ENCODE peak calls at places on chromosomes 7 and 10, in six cellular contexts. A is GM12878, O is GM12892, K is K562, B is HepG2, U is H1. S is an unnamed sample.

GRCh38 chr7:3112499-3113134 is 69.0 kb upstream of the CARD11 start:
- DNase-seq in B (no peak), A (no peak), K (no peak), O (no peak), U (no peak), S (no peak)

GRCh38 chr10:47381427-47382379 is 2.4 kb downstream of the ZNF488 start:
- DNase-seq in B (no peak), A (no peak), O (no peak), K (no peak), U (no peak), S (no peak)

GRCh38 chr10:69898524-69898923 is 96.8 kb downstream of the COL13A1 start:
- DNase-seq in O (no peak), B (no peak), A (no peak), U (no peak), K (no peak), S (no peak)

GRCh38 chr7:46710927-46711326 is 789.9 kb upstream of the IGFBP3 start:
- DNase-seq in B (no peak), K (no peak), O (no peak), A (no peak), U (no peak), S (no peak)

GRCh38 chr10:43265799-43266721 is 805 bp downstream of the RASGEF1A start:
- DNase-seq in A (no peak), U (no peak), O (peak), K (no peak), B (peak), S (peak)

GRCh38 chr10:129079705-129080104 is 387.3 kb upstream of the MGMT start:
- DNase-seq in B (no peak), O (no peak), A (no peak), U (no peak), K (no peak), S (no peak)

GRCh38 chr10:42924484-42924883 is 141.9 kb downstream of the BMS1 start:
- DNase-seq in A (no peak), B (no peak), O (no peak), K (no peak), U (no peak), S (no peak)

GRCh38 chr10:71486465-71487114 is 89.9 kb downstream of the CDH23 start:
- DNase-seq in B (peak), K (peak), O (peak), A (no peak), U (no peak), S (no peak)

GRCh38 chr10:32795598-32796183 is 162.3 kb downstream of the ITGB1 start:
- DNase-seq in O (no peak), U (no peak), K (peak), A (peak), B (peak), S (peak)

GRCh38 chr10:5565671-5566581 is 41.2 kb downstream of the CALML3 start:
- DNase-seq in K (no peak), O (no peak), B (no peak), A (no peak), U (no peak), S (no peak)

GRCh38 chr10:14659626-14660196 is 115.0 kb downstream of the FAM107B start:
- DNase-seq in B (no peak), U (no peak), A (peak), K (no peak), O (peak), S (peak)

GRCh38 chr10:693506-693905 is 4.0 kb upstream of the DIP2C start:
- DNase-seq in U (no peak), B (no peak), O (no peak), K (no peak), A (no peak), S (no peak)

GRCh38 chr10:101939273-101939635 is 95.7 kb upstream of the KCNIP2 start:
- DNase-seq in A (no peak), K (no peak), U (no peak), O (no peak), B (no peak), S (no peak)

GRCh38 chr10:3805227-3805790 is 20.3 kb upstream of the KLF6 start:
- DNase-seq in O (no peak), A (peak), U (no peak), K (peak), B (no peak), S (no peak)

GRCh38 chr10:84424731-84425165 is 96.4 kb downstream of the CCSER2 start:
- DNase-seq in B (peak), K (no peak), O (no peak), A (peak), U (no peak), S (no peak)
- TF ChIP-seq POLR2A in B (no peak), K (no peak), O (no peak), A (no peak), U (no peak), S (no peak)

DNA sequence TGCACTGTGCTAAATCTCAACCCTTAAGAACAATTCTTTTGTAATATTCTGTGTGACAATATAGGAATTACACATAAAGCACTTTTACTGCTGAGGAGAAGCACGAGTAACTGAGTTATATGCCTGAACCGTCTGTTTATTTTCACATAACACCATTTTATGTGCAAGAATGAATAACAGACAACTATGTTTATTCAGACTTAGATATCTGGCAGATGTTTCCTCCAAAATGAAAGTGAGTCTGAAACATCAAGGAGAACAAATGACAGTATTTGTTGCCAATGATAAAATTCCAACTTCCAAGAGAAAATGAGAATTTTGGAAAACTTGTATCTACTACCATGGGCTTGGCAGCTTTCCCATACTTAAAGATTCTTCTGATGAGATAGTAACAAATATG is 51.5 kb downstream of the DNMBP start:
- DNase-seq in B (no peak), U (no peak), O (no peak), A (no peak), K (no peak), S (no peak)
- TF ChIP-seq POLR2AphosphoS5 in B (no peak), U (no peak), O (no peak), A (no peak), K (no peak), S (no peak)

DNA sequence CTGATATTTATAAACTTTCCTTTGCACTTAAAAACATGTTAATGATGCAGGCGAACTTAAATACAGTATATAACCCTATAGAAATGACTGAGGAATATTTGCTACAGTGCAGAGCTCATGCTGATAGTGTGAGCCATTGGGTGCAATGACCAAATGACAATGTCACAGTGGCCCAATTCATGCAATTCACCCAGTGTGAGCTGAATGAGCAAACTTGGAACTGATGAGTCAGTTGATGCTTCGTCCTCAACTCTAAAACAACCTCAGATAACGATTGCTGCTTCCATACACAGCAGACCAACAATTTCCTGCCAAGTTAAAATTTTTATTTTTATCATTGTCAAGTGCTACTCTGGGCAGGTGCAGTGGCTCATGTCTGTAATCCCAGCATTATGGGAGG is 12.1 kb upstream of the ZC3HAV1L start:
- DNase-seq in U (no peak), A (no peak), O (no peak), B (no peak), K (no peak), S (no peak)
- TF ChIP-seq TAF1 in U (no peak), A (no peak), O (no peak), B (no peak), K (no peak), S (no peak)

GRCh38 chr7:149223176-149223575 is 16.3 kb upstream of the ZNF212 start:
- DNase-seq in A (no peak), B (no peak), O (no peak), K (no peak), U (no peak), S (no peak)
- TF ChIP-seq POLR2A in A (no peak), B (no peak), O (no peak), K (no peak), U (no peak), S (no peak)

GRCh38 chr10:97762816-97763215 is 9.0 kb downstream of the SFRP5 start:
- DNase-seq in K (no peak), A (no peak), O (no peak), B (peak), U (no peak), S (no peak)
- TF ChIP-seq POLR2AphosphoS5 in K (no peak), A (no peak), O (no peak), B (no peak), U (no peak), S (no peak)

GRCh38 chr7:97635622-97636021 is 96.3 kb upstream of the TAC1 start:
- DNase-seq in K (no peak), B (no peak), A (no peak), O (no peak), U (no peak), S (no peak)

DNA sequence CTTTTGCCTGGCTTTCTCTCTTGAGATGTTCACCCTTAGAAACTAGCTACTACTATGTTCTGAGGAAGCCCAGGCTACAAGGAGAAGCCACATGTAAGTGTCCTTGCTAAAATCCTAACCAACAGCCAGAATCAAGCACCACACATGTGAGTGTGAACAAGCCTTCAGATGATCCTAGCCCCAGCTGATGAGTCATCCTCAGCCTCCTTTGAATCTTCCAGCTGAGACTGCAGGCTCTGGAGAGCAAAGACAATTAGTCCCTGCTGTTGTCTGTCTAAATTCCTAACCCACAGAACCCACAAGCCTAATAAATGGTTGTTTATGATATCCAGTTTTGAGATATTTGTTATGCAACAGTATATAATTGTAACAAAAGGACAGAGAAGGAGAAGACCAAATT is 92.8 kb upstream of the TAC1 start:
- DNase-seq in O (no peak), B (no peak), K (no peak), U (no peak), A (no peak), S (no peak)
- TF ChIP-seq TAF1 in O (no peak), B (no peak), K (no peak), U (no peak), A (no peak), S (no peak)

GRCh38 chr10:27240212-27240890 is at the start of gene ACBD5:
- DNase-seq in B (peak), K (peak), A (peak), U (no peak), O (peak), S (no peak)

GRCh38 chr10:27242951-27243551 is 2.5 kb upstream of the ACBD5 start:
- DNase-seq in B (peak), K (peak), U (no peak), A (peak), O (no peak), S (no peak)

GRCh38 chr10:27242473-27242950 is 1.9 kb upstream of the ACBD5 start:
- DNase-seq in A (no peak), K (no peak), O (no peak), U (no peak), B (no peak), S (no peak)

GRCh38 chr10:27240891-27241639 is 468 bp upstream of the ACBD5 start:
- DNase-seq in B (no peak), K (no peak), U (no peak), O (no peak), A (no peak), S (no peak)

DNA sequence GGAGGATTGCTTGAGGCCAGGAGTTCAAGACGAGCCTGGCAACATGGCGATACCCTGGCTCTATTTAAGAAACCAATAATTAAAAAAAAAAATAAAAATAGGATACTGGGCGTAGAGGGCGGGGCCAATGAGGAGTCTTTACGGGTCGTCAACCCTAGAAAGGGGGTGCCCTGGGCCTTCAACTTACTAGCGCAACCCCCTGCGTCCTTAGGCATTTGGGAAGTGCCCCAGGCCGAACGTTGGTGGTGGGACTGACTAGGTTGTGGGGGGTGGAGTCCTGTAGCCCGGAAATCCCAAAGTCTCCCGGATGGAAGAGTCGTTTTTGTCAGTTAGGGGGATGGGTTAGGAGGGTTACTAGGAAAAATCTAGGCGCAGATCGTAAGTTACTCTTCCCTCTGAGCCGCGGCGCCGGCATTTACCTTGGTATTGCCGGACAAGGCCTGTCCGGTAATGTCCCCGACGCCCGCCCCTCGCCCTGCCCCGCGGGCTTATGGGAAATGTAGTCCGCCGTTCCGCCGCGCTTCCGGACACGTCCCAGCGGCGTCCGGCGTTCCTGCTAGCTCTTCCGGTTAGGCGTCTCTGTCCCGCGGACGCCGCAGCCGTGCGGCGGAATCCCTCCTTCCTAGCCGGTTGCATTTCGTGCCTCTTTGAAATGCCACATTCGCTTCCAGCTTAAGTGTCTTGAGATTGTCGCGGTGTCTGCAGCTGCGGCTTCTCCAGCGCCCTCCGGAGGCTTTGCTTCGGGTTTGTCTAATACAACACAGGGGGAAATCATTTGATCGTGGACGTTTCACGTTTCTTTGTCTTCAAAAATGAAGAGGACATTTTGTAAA is 1.3 kb upstream of the ACBD5 start:
- DNase-seq in U (peak), B (peak), K (peak), O (peak), A (peak), S (peak)
- TF ChIP-seq POLR2A in U (peak), B (peak), K (peak), O (peak), A (peak), S (peak)